ENCODE peak calls at places on chromosomes 1 and 21, in nine cellular contexts. One of them, this sample, is unnamed.

GRCh38 chr1:85911742-85912141 is 203.5 kb upstream of the ZNHIT6 start:
- DNase-seq in mucosa of descending colon: no peak
- DNase-seq in Peyer's patch: no peak
- DNase-seq in fibroblast of mammary gland: peak; percentile 24
- DNase-seq in SK-N-SH: no peak
- DNase-seq in tibial nerve: no peak
- DNase-seq in GM10248: no peak
- DNase-seq in HL-60: no peak
- DNase-seq in GM06990: no peak
- DNase-seq in this sample: no peak

GRCh38 chr1:237124856-237125462 is 83.0 kb downstream of the RYR2 start:
- DNase-seq in mucosa of descending colon: no peak
- DNase-seq in Peyer's patch: no peak
- DNase-seq in fibroblast of mammary gland: no peak
- DNase-seq in SK-N-SH: peak; percentile 43
- DNase-seq in tibial nerve: no peak
- DNase-seq in GM10248: peak; percentile 24
- DNase-seq in HL-60: peak; percentile 2
- DNase-seq in GM06990: no peak
- DNase-seq in this sample: no peak

GRCh38 chr1:35564037-35564883 is 6.7 kb downstream of the NCDN start:
- DNase-seq in mucosa of descending colon: no peak
- DNase-seq in Peyer's patch: peak; percentile 93
- DNase-seq in fibroblast of mammary gland: peak; percentile 84
- DNase-seq in SK-N-SH: peak; percentile 87
- DNase-seq in tibial nerve: peak; percentile 76
- DNase-seq in GM10248: peak; percentile 86
- DNase-seq in HL-60: peak; percentile 80
- DNase-seq in GM06990: no peak
- DNase-seq in this sample: peak; percentile 81

GRCh38 chr1:30765610-30766434 is 8.2 kb upstream of the LAPTM5 start:
- DNase-seq in mucosa of descending colon: peak; percentile 31
- DNase-seq in Peyer's patch: no peak
- DNase-seq in fibroblast of mammary gland: no peak
- DNase-seq in SK-N-SH: no peak
- DNase-seq in tibial nerve: no peak
- DNase-seq in GM10248: no peak
- DNase-seq in HL-60: no peak
- DNase-seq in GM06990: peak; percentile 55
- DNase-seq in this sample: no peak

GRCh38 chr1:205456868-205457724 is 1.3 kb upstream of the BLACAT1 start:
- DNase-seq in mucosa of descending colon: peak; percentile 46
- DNase-seq in Peyer's patch: no peak
- DNase-seq in fibroblast of mammary gland: no peak
- DNase-seq in SK-N-SH: peak; percentile 81
- DNase-seq in tibial nerve: no peak
- DNase-seq in GM10248: no peak
- DNase-seq in HL-60: no peak
- DNase-seq in GM06990: no peak
- DNase-seq in this sample: no peak

GRCh38 chr1:17438176-17438976 is 1.1 kb downstream of the RCC2 start:
- DNase-seq in mucosa of descending colon: peak; percentile 89
- DNase-seq in Peyer's patch: peak; percentile 89
- DNase-seq in fibroblast of mammary gland: peak; percentile 41
- DNase-seq in SK-N-SH: peak; percentile 83
- DNase-seq in tibial nerve: peak; percentile 43
- DNase-seq in GM10248: peak; percentile 72
- DNase-seq in HL-60: peak; percentile 79
- DNase-seq in GM06990: peak; percentile 86
- DNase-seq in this sample: peak; percentile 46

GRCh38 chr1:112508242-112509004 is at the start of gene WNT2B:
- DNase-seq in mucosa of descending colon: peak; percentile 69
- DNase-seq in Peyer's patch: peak; percentile 66
- DNase-seq in fibroblast of mammary gland: no peak
- DNase-seq in SK-N-SH: peak; percentile 85
- DNase-seq in tibial nerve: no peak
- DNase-seq in GM10248: peak; percentile 68
- DNase-seq in HL-60: peak; percentile 42
- DNase-seq in GM06990: peak; percentile 54
- DNase-seq in this sample: peak; percentile 34

GRCh38 chr1:112522621-112523020 is 13.9 kb downstream of the WNT2B start:
- DNase-seq in mucosa of descending colon: no peak
- DNase-seq in Peyer's patch: no peak
- DNase-seq in fibroblast of mammary gland: peak; percentile 93
- DNase-seq in SK-N-SH: no peak
- DNase-seq in tibial nerve: no peak
- DNase-seq in GM10248: no peak
- DNase-seq in HL-60: no peak
- DNase-seq in GM06990: no peak
- DNase-seq in this sample: no peak

GRCh38 chr1:178938281-178938958 is 67.5 kb upstream of the ANGPTL1 start:
- DNase-seq in mucosa of descending colon: no peak
- DNase-seq in Peyer's patch: peak; percentile 39
- DNase-seq in fibroblast of mammary gland: no peak
- DNase-seq in SK-N-SH: no peak
- DNase-seq in tibial nerve: no peak
- DNase-seq in GM10248: no peak
- DNase-seq in HL-60: no peak
- DNase-seq in GM06990: no peak
- DNase-seq in this sample: no peak

GRCh38 chr1:184112176-184112948 is 60.8 kb downstream of the TSEN15 start:
- DNase-seq in mucosa of descending colon: no peak
- DNase-seq in Peyer's patch: no peak
- DNase-seq in fibroblast of mammary gland: no peak
- DNase-seq in SK-N-SH: no peak
- DNase-seq in tibial nerve: no peak
- DNase-seq in GM10248: no peak
- DNase-seq in HL-60: no peak
- DNase-seq in GM06990: no peak
- DNase-seq in this sample: no peak

GRCh38 chr1:89908993-89909436 is 85.9 kb upstream of the ZNF326 start:
- DNase-seq in mucosa of descending colon: no peak
- DNase-seq in Peyer's patch: no peak
- DNase-seq in fibroblast of mammary gland: peak; percentile 79
- DNase-seq in SK-N-SH: peak; percentile 81
- DNase-seq in tibial nerve: no peak
- DNase-seq in GM10248: no peak
- DNase-seq in HL-60: peak; percentile 25
- DNase-seq in GM06990: peak; percentile 12
- DNase-seq in this sample: no peak

GRCh38 chr1:28322209-28322608 is 6.6 kb upstream of the MED18 start:
- DNase-seq in mucosa of descending colon: no peak
- DNase-seq in Peyer's patch: peak; percentile 81
- DNase-seq in fibroblast of mammary gland: no peak
- DNase-seq in SK-N-SH: no peak
- DNase-seq in tibial nerve: no peak
- DNase-seq in GM10248: no peak
- DNase-seq in HL-60: no peak
- DNase-seq in GM06990: no peak
- DNase-seq in this sample: no peak

GRCh38 chr1:7235871-7236472 is 450.7 kb downstream of the CAMTA1 start:
- DNase-seq in mucosa of descending colon: no peak
- DNase-seq in Peyer's patch: no peak
- DNase-seq in fibroblast of mammary gland: no peak
- DNase-seq in SK-N-SH: no peak
- DNase-seq in tibial nerve: no peak
- DNase-seq in GM10248: no peak
- DNase-seq in HL-60: no peak
- DNase-seq in GM06990: no peak
- DNase-seq in this sample: no peak

GRCh38 chr1:65420590-65421340 is at the start of the genes LEPR and LEPROT:
- DNase-seq in mucosa of descending colon: no peak
- DNase-seq in Peyer's patch: no peak
- DNase-seq in fibroblast of mammary gland: no peak
- DNase-seq in SK-N-SH: no peak
- DNase-seq in tibial nerve: no peak
- DNase-seq in GM10248: no peak
- DNase-seq in HL-60: no peak
- DNase-seq in GM06990: peak; percentile 93
- DNase-seq in this sample: no peak

GRCh38 chr1:115364044-115364775 is 26.2 kb upstream of the NGF start:
- DNase-seq in mucosa of descending colon: no peak
- DNase-seq in Peyer's patch: no peak
- DNase-seq in fibroblast of mammary gland: peak; percentile 11
- DNase-seq in SK-N-SH: peak; percentile 57
- DNase-seq in tibial nerve: no peak
- DNase-seq in GM10248: no peak
- DNase-seq in HL-60: no peak
- DNase-seq in GM06990: no peak
- DNase-seq in this sample: no peak

GRCh38 chr1:191895462-191896058 is 262.7 kb upstream of the RGS18 start:
- DNase-seq in mucosa of descending colon: no peak
- DNase-seq in Peyer's patch: no peak
- DNase-seq in fibroblast of mammary gland: no peak
- DNase-seq in SK-N-SH: no peak
- DNase-seq in tibial nerve: no peak
- DNase-seq in GM10248: no peak
- DNase-seq in HL-60: no peak
- DNase-seq in GM06990: no peak
- DNase-seq in this sample: no peak

GRCh38 chr21:41754481-41754891 is 12.4 kb downstream of the RIPK4 start:
- DNase-seq in mucosa of descending colon: no peak
- DNase-seq in Peyer's patch: no peak
- DNase-seq in fibroblast of mammary gland: no peak
- DNase-seq in SK-N-SH: no peak
- DNase-seq in tibial nerve: no peak
- DNase-seq in GM10248: no peak
- DNase-seq in HL-60: no peak
- DNase-seq in GM06990: no peak
- DNase-seq in this sample: no peak

GRCh38 chr21:25127007-25127406 is 480.3 kb downstream of the MRPL39 start:
- DNase-seq in mucosa of descending colon: no peak
- DNase-seq in Peyer's patch: no peak
- DNase-seq in fibroblast of mammary gland: no peak
- DNase-seq in SK-N-SH: no peak
- DNase-seq in tibial nerve: no peak
- DNase-seq in GM10248: no peak
- DNase-seq in HL-60: no peak
- DNase-seq in GM06990: no peak
- DNase-seq in this sample: no peak

GRCh38 chr21:38297193-38297592 is 40.4 kb downstream of the KCNJ15 start:
- DNase-seq in mucosa of descending colon: no peak
- DNase-seq in Peyer's patch: no peak
- DNase-seq in fibroblast of mammary gland: peak; percentile 86
- DNase-seq in SK-N-SH: no peak
- DNase-seq in tibial nerve: no peak
- DNase-seq in GM10248: no peak
- DNase-seq in HL-60: peak; percentile 23
- DNase-seq in GM06990: no peak
- DNase-seq in this sample: no peak

GRCh38 chr1:19080715-19081114 is 124.2 kb upstream of the IFFO2 start:
- DNase-seq in mucosa of descending colon: no peak
- DNase-seq in Peyer's patch: no peak
- DNase-seq in fibroblast of mammary gland: no peak
- DNase-seq in SK-N-SH: no peak
- DNase-seq in tibial nerve: no peak
- DNase-seq in GM10248: no peak
- DNase-seq in HL-60: no peak
- DNase-seq in GM06990: no peak
- DNase-seq in this sample: no peak
- TF ChIP-seq CTCF in mucosa of descending colon: no peak
- TF ChIP-seq CTCF in Peyer's patch: no peak
- TF ChIP-seq CTCF in fibroblast of mammary gland: no peak
- TF ChIP-seq CTCF in SK-N-SH: no peak
- TF ChIP-seq CTCF in tibial nerve: no peak
- TF ChIP-seq CTCF in GM10248: no peak
- TF ChIP-seq CTCF in HL-60: no peak
- TF ChIP-seq CTCF in GM06990: no peak
- TF ChIP-seq CTCF in this sample: no peak

GRCh38 chr1:48688102-48688760 is 88.5 kb downstream of the BEND5 start:
- DNase-seq in mucosa of descending colon: no peak
- DNase-seq in Peyer's patch: no peak
- DNase-seq in fibroblast of mammary gland: peak; percentile 14
- DNase-seq in SK-N-SH: peak; percentile 36
- DNase-seq in tibial nerve: no peak
- DNase-seq in GM10248: no peak
- DNase-seq in HL-60: no peak
- DNase-seq in GM06990: no peak
- DNase-seq in this sample: no peak
- TF ChIP-seq CTCF in mucosa of descending colon: no peak
- TF ChIP-seq CTCF in Peyer's patch: peak; percentile 10
- TF ChIP-seq CTCF in fibroblast of mammary gland: peak; percentile 33
- TF ChIP-seq CTCF in SK-N-SH: peak; percentile 53
- TF ChIP-seq CTCF in tibial nerve: no peak
- TF ChIP-seq CTCF in GM10248: peak; percentile 12
- TF ChIP-seq CTCF in HL-60: peak; percentile 41
- TF ChIP-seq CTCF in GM06990: peak; percentile 45
- TF ChIP-seq CTCF in this sample: no peak

GRCh38 chr1:41780322-41780721 is 138.4 kb downstream of the HIVEP3 start:
- DNase-seq in mucosa of descending colon: no peak
- DNase-seq in Peyer's patch: no peak
- DNase-seq in fibroblast of mammary gland: no peak
- DNase-seq in SK-N-SH: no peak
- DNase-seq in tibial nerve: no peak
- DNase-seq in GM10248: no peak
- DNase-seq in HL-60: no peak
- DNase-seq in GM06990: no peak
- DNase-seq in this sample: no peak

GRCh38 chr1:41783189-41783639 is 135.5 kb downstream of the HIVEP3 start:
- DNase-seq in mucosa of descending colon: no peak
- DNase-seq in Peyer's patch: no peak
- DNase-seq in fibroblast of mammary gland: peak; percentile 93
- DNase-seq in SK-N-SH: no peak
- DNase-seq in tibial nerve: no peak
- DNase-seq in GM10248: no peak
- DNase-seq in HL-60: no peak
- DNase-seq in GM06990: no peak
- DNase-seq in this sample: no peak

GRCh38 chr1:41788427-41788826 is 130.3 kb downstream of the HIVEP3 start:
- DNase-seq in mucosa of descending colon: no peak
- DNase-seq in Peyer's patch: no peak
- DNase-seq in fibroblast of mammary gland: no peak
- DNase-seq in SK-N-SH: no peak
- DNase-seq in tibial nerve: no peak
- DNase-seq in GM10248: no peak
- DNase-seq in HL-60: no peak
- DNase-seq in GM06990: no peak
- DNase-seq in this sample: no peak

GRCh38 chr1:41780916-41781315 is 137.8 kb downstream of the HIVEP3 start:
- DNase-seq in mucosa of descending colon: no peak
- DNase-seq in Peyer's patch: no peak
- DNase-seq in fibroblast of mammary gland: no peak
- DNase-seq in SK-N-SH: no peak
- DNase-seq in tibial nerve: no peak
- DNase-seq in GM10248: no peak
- DNase-seq in HL-60: no peak
- DNase-seq in GM06990: no peak
- DNase-seq in this sample: no peak

GRCh38 chr1:41784516-41785279 is 134.0 kb downstream of the HIVEP3 start:
- DNase-seq in mucosa of descending colon: no peak
- DNase-seq in Peyer's patch: no peak
- DNase-seq in fibroblast of mammary gland: peak; percentile 57
- DNase-seq in SK-N-SH: no peak
- DNase-seq in tibial nerve: no peak
- DNase-seq in GM10248: no peak
- DNase-seq in HL-60: peak; percentile 41
- DNase-seq in GM06990: no peak
- DNase-seq in this sample: no peak
- TF ChIP-seq CTCF in mucosa of descending colon: no peak
- TF ChIP-seq CTCF in Peyer's patch: no peak
- TF ChIP-seq CTCF in fibroblast of mammary gland: no peak
- TF ChIP-seq CTCF in SK-N-SH: no peak
- TF ChIP-seq CTCF in tibial nerve: no peak
- TF ChIP-seq CTCF in GM10248: no peak
- TF ChIP-seq CTCF in HL-60: no peak
- TF ChIP-seq CTCF in GM06990: no peak
- TF ChIP-seq CTCF in this sample: no peak

GRCh38 chr1:78145105-78145580 is 99.4 kb downstream of the GIPC2 start:
- DNase-seq in mucosa of descending colon: no peak
- DNase-seq in Peyer's patch: peak; percentile 79
- DNase-seq in fibroblast of mammary gland: peak; percentile 88
- DNase-seq in SK-N-SH: peak; percentile 48
- DNase-seq in tibial nerve: peak; percentile 19
- DNase-seq in GM10248: peak; percentile 42
- DNase-seq in HL-60: peak; percentile 41
- DNase-seq in GM06990: no peak
- DNase-seq in this sample: no peak
- TF ChIP-seq CTCF in mucosa of descending colon: peak; percentile 71
- TF ChIP-seq CTCF in Peyer's patch: peak; percentile 81
- TF ChIP-seq CTCF in fibroblast of mammary gland: peak; percentile 98
- TF ChIP-seq CTCF in SK-N-SH: peak; percentile 95
- TF ChIP-seq CTCF in tibial nerve: peak; percentile 78
- TF ChIP-seq CTCF in GM10248: peak; percentile 91
- TF ChIP-seq CTCF in HL-60: peak; percentile 74
- TF ChIP-seq CTCF in GM06990: peak; percentile 85
- TF ChIP-seq CTCF in this sample: peak; percentile 78